ENCODE peak calls at places on chromosomes 16 and 17, in seven cellular contexts. V is activated T-cell treated with anti-CD3 and anti-CD28 coated beads, Interleukin-2, amount 50 U/mL, for 4 hours; N is HCT116; C is activated CD4-positive, alpha-beta memory T cell treated with anti-CD3 and anti-CD28 coated beads, Interleukin-2, amount 10 ng/mL, durations not matched to agents 7 days and 5 days; P is substantia nigra; X is EL; I is SJSA1. Q is an unnamed sample.

GRCh38 chr17:65455972-65456343 is 105.5 kb downstream of the AXIN2 start:
- DNase-seq in X (no peak), V (peak; percentile 6), I (no peak), C (no peak), N (no peak), P (no peak), Q (peak; percentile 18)

GRCh38 chr16:84834403-84834772 is 14.6 kb downstream of the CRISPLD2 start:
- DNase-seq in I (no peak), X (peak; percentile 80), C (no peak), N (no peak), P (no peak), V (no peak), Q (no peak)

GRCh38 chr16:86823895-86824671 is 245.7 kb downstream of the FOXL1 start:
- DNase-seq in P (no peak), V (no peak), X (peak; percentile 60), N (no peak), C (no peak), I (peak; percentile 90), Q (no peak)

GRCh38 chr16:19386555-19386954 is 31.1 kb upstream of the TMC5 start:
- DNase-seq in I (no peak), C (no peak), P (no peak), N (no peak), X (no peak), V (no peak), Q (no peak)

GRCh38 chr17:16504974-16505373 is 13.0 kb upstream of the LRRC75A start:
- DNase-seq in P (no peak), X (no peak), V (no peak), N (no peak), C (no peak), I (no peak), Q (no peak)

GRCh38 chr17:83202002-83203000 is 122.9 kb downstream of the METRNL start:
- DNase-seq in N (no peak), I (no peak), X (no peak), C (peak; percentile 16), V (peak; percentile 4), P (no peak), Q (no peak)

GRCh38 chr17:47621293-47622178 is 28.2 kb upstream of the KPNB1 start:
- DNase-seq in P (no peak), I (peak; percentile 93), N (peak; percentile 82), V (no peak), C (no peak), X (peak; percentile 95), Q (peak; percentile 85)

GRCh38 chr16:85637061-85637807 is 24.1 kb downstream of the GSE1 start:
- DNase-seq in C (no peak), P (no peak), N (no peak), X (no peak), V (no peak), I (no peak), Q (no peak)

GRCh38 chr17:10046259-10046658 is 141.2 kb upstream of the RCVRN start:
- DNase-seq in C (no peak), V (no peak), N (no peak), I (no peak), P (no peak), X (no peak), Q (no peak)

GRCh38 chr17:76973040-76973439 is 104.8 kb downstream of the MGAT5B start:
- DNase-seq in V (no peak), I (no peak), N (no peak), P (no peak), X (no peak), C (no peak), Q (no peak)

GRCh38 chr16:82954224-82954929 is 327.6 kb downstream of the CDH13 start:
- DNase-seq in P (no peak), V (no peak), X (peak; percentile 13), N (no peak), I (no peak), C (no peak), Q (peak; percentile 27)

GRCh38 chr16:58306327-58306726 is 11.5 kb upstream of the PRSS54 start:
- DNase-seq in C (peak; percentile 58), P (no peak), X (no peak), I (no peak), N (peak; percentile 26), V (peak; percentile 34), Q (no peak)

GRCh38 chr16:64390102-64390501 is 731.8 kb downstream of the CDH11 start:
- DNase-seq in I (no peak), X (no peak), V (no peak), N (no peak), P (no peak), C (no peak), Q (no peak)

GRCh38 chr17:10198509-10199249 is at the start of gene GAS7:
- DNase-seq in I (peak; percentile 18), C (peak; percentile 20), X (peak; percentile 20), P (no peak), N (no peak), V (peak; percentile 17), Q (peak; percentile 93)

GRCh38 chr17:20092292-20092867 is 83.2 kb downstream of the SPECC1 start:
- DNase-seq in C (no peak), V (no peak), X (no peak), I (no peak), N (no peak), P (no peak), Q (no peak)

GRCh38 chr17:81996232-81996756 is 18.9 kb downstream of the ASPSCR1 start:
- DNase-seq in X (no peak), I (no peak), V (no peak), N (no peak), C (no peak), P (no peak), Q (no peak)

GRCh38 chr16:27818231-27818630 is 245.3 kb downstream of the GSG1L start:
- DNase-seq in N (no peak), P (no peak), C (no peak), I (no peak), V (no peak), X (no peak), Q (no peak)